ENCODE peak calls at places on chromosomes 7 and 10, in seven cellular contexts. P, W, L, I, C, O and J are unnamed samples.

GRCh38 chr7:43211276-43211675 is 98.8 kb downstream of the HECW1 start:
- DNase-seq in L (no peak), O (no peak), I (no peak), P (no peak), C (no peak), W (no peak), J (peak; percentile 17)

GRCh38 chr7:149748223-149748874 is 25.0 kb downstream of the ZNF467 start:
- DNase-seq in P (no peak), I (no peak), O (no peak), L (no peak), W (peak; percentile 42), C (no peak), J (no peak)

GRCh38 chr10:22810643-22811254 is 96.4 kb upstream of the PIP4K2A start:
- DNase-seq in P (no peak), I (no peak), W (no peak), C (no peak), O (no peak), L (no peak), J (no peak)

GRCh38 chr10:60282771-60283353 is 106.8 kb downstream of the ANK3 start:
- DNase-seq in W (peak; percentile 18), I (peak; percentile 20), P (no peak), L (peak; percentile 69), O (peak; percentile 73), C (no peak), J (peak; percentile 62)

GRCh38 chr10:133224861-133225366 is 5.1 kb upstream of the UTF1 start:
- DNase-seq in I (no peak), L (peak; percentile 5), P (no peak), C (no peak), O (no peak), W (no peak), J (no peak)

GRCh38 chr10:118272090-118272775 is 69.9 kb downstream of the FAM204A start:
- DNase-seq in L (no peak), W (no peak), I (peak; percentile 66), P (no peak), C (no peak), O (peak; percentile 5), J (no peak)

GRCh38 chr10:44937201-44938005 is 22.2 kb upstream of the RASSF4 start:
- DNase-seq in W (no peak), C (no peak), O (peak; percentile 65), I (no peak), L (no peak), P (no peak), J (no peak)

GRCh38 chr10:86346794-86347665 is 19.6 kb downstream of the GRID1 start:
- DNase-seq in O (peak; percentile 42), L (no peak), W (no peak), P (no peak), I (no peak), C (no peak), J (no peak)

GRCh38 chr10:84452006-84452405 is 123.6 kb downstream of the CCSER2 start:
- DNase-seq in L (no peak), I (peak; percentile 19), W (no peak), C (no peak), P (no peak), O (peak; percentile 27), J (peak; percentile 1)

GRCh38 chr10:89156161-89156560 is 51.0 kb downstream of the CH25H start:
- DNase-seq in P (no peak), O (no peak), I (no peak), L (no peak), C (no peak), W (no peak), J (no peak)

GRCh38 chr7:116902811-116903210 is 40.4 kb downstream of the CAPZA2 start:
- DNase-seq in I (no peak), O (no peak), P (no peak), L (no peak), W (no peak), C (no peak), J (no peak)

GRCh38 chr7:69696686-69697685 is 98.7 kb downstream of the AUTS2 start:
- DNase-seq in C (no peak), O (no peak), L (no peak), W (no peak), I (no peak), P (no peak), J (no peak)